ENCODE peak calls at places on chromosome 18, in ten cellular contexts. E, V, O, S, G, L, K, H, X and P are unnamed samples.
A peak's percentile ranks its signal among the peaks of the same experiment; 100 is the strongest.

GRCh38 chr18:11310476-11311086 is 161.2 kb upstream of the PIEZO2 start:
- DNase-seq in G (no peak), L (peak; percentile 67), E (no peak), H (no peak), X (peak; percentile 59), K (no peak), S (no peak), O (no peak), V (peak; percentile 31), P (peak; percentile 62)

GRCh38 chr18:78721281-78721949 is 258.2 kb upstream of the SALL3 start:
- DNase-seq in S (no peak), H (no peak), G (no peak), E (no peak), V (no peak), K (no peak), L (peak; percentile 19), X (no peak), O (no peak), P (no peak)

GRCh38 chr18:398866-399637 is 101.4 kb downstream of the COLEC12 start:
- DNase-seq in O (no peak), X (peak; percentile 57), S (no peak), V (no peak), H (no peak), K (no peak), E (peak; percentile 40), G (no peak), L (no peak), P (peak; percentile 71)

GRCh38 chr18:50902797-50903196 is 23.9 kb downstream of the ME2 start:
- DNase-seq in O (no peak), V (no peak), S (no peak), H (no peak), L (no peak), E (no peak), X (no peak), G (no peak), K (no peak), P (peak; percentile 63)

GRCh38 chr18:69102959-69103358 is 297.7 kb upstream of the DOK6 start:
- DNase-seq in E (no peak), L (no peak), H (no peak), V (peak; percentile 79), S (no peak), O (no peak), G (no peak), K (no peak), X (no peak), P (no peak)

GRCh38 chr18:23138470-23138869 is 3.2 kb downstream of the CABLES1 start:
- DNase-seq in G (no peak), K (no peak), L (no peak), E (peak; percentile 6), S (no peak), X (no peak), H (no peak), O (no peak), V (no peak), P (peak; percentile 89)

GRCh38 chr18:35497006-35497333 is 790 bp downstream of the INO80C start:
- DNase-seq in G (no peak), X (no peak), L (no peak), S (no peak), K (no peak), O (no peak), E (no peak), V (peak; percentile 82), H (no peak), P (no peak)

GRCh38 chr18:76434452-76434851 is 60.6 kb downstream of the ZNF516 start:
- DNase-seq in O (no peak), K (no peak), H (no peak), G (no peak), V (no peak), S (no peak), X (no peak), E (no peak), L (no peak), P (no peak)

GRCh38 chr18:12921178-12921577 is 26.6 kb upstream of the SEH1L start:
- DNase-seq in S (no peak), O (no peak), V (no peak), H (no peak), G (no peak), K (no peak), X (no peak), E (no peak), L (no peak), P (no peak)

GRCh38 chr18:48815581-48816324 is 135.0 kb downstream of the SMAD7 start:
- DNase-seq in V (no peak), G (no peak), S (no peak), K (no peak), E (no peak), H (no peak), X (peak; percentile 64), L (no peak), O (peak; percentile 26), P (no peak)

GRCh38 chr18:51668101-51668500 is 470.6 kb upstream of the MEX3C start:
- DNase-seq in G (peak; percentile 45), O (peak; percentile 53), V (peak; percentile 10), E (peak; percentile 78), H (no peak), X (peak; percentile 14), L (peak; percentile 78), S (no peak), K (no peak), P (peak; percentile 80)

GRCh38 chr18:12477606-12478005 is 69.9 kb downstream of the PRELID3A start:
- DNase-seq in O (no peak), K (no peak), V (no peak), X (no peak), S (no peak), L (no peak), H (no peak), E (no peak), G (no peak), P (no peak)

GRCh38 chr18:2878656-2879330 is 32.0 kb downstream of the EMILIN2 start:
- DNase-seq in G (no peak), L (no peak), E (no peak), K (no peak), V (peak; percentile 57), S (no peak), O (no peak), X (no peak), H (no peak), P (no peak)